ENCODE peak calls at places on chromosomes 4 and X, in five cellular contexts. One of them, this sample, is unnamed.

GRCh38 chrX:10048695-10049094 is 81.5 kb downstream of the CLDN34 start:
- DNase-seq in stomach: peak; percentile 26
- DNase-seq in HL-60: no peak
- DNase-seq in H1: no peak
- DNase-seq in GM23338: no peak
- DNase-seq in this sample: no peak

GRCh38 chr4:31111794-31112193 is 391.6 kb downstream of the PCDH7 start:
- DNase-seq in stomach: no peak
- DNase-seq in HL-60: no peak
- DNase-seq in H1: no peak
- DNase-seq in GM23338: no peak
- DNase-seq in this sample: no peak

GRCh38 chrX:74179071-74179470 is 124.9 kb upstream of the ZCCHC13 start:
- DNase-seq in stomach: no peak
- DNase-seq in HL-60: no peak
- DNase-seq in H1: no peak
- DNase-seq in GM23338: no peak
- DNase-seq in this sample: no peak

GRCh38 chr4:141248029-141248428 is 27.3 kb downstream of the ZNF330 start:
- DNase-seq in stomach: no peak
- DNase-seq in HL-60: peak; percentile 80
- DNase-seq in H1: no peak
- DNase-seq in GM23338: no peak
- DNase-seq in this sample: no peak

GRCh38 chr4:88002786-88003185 is 4.6 kb upstream of the PKD2 start:
- DNase-seq in stomach: no peak
- DNase-seq in HL-60: no peak
- DNase-seq in H1: no peak
- DNase-seq in GM23338: no peak
- DNase-seq in this sample: no peak

GRCh38 chr4:11719879-11720278 is 291.2 kb upstream of the HS3ST1 start:
- DNase-seq in stomach: peak; percentile 70
- DNase-seq in HL-60: no peak
- DNase-seq in H1: no peak
- DNase-seq in GM23338: no peak
- DNase-seq in this sample: no peak

GRCh38 chr4:24924309-24924781 is 11.5 kb upstream of the CCDC149 start:
- DNase-seq in stomach: no peak
- DNase-seq in HL-60: no peak
- DNase-seq in H1: no peak
- DNase-seq in GM23338: no peak
- DNase-seq in this sample: no peak

GRCh38 chr4:7110546-7110945 is 42.7 kb upstream of the GRPEL1 start:
- DNase-seq in stomach: no peak
- DNase-seq in HL-60: no peak
- DNase-seq in H1: no peak
- DNase-seq in GM23338: no peak
- DNase-seq in this sample: no peak

GRCh38 chr4:15707363-15707715 is 4.5 kb downstream of the BST1 start:
- DNase-seq in stomach: no peak
- DNase-seq in HL-60: no peak
- DNase-seq in H1: no peak
- DNase-seq in GM23338: no peak
- DNase-seq in this sample: no peak

GRCh38 chr4:81215219-81215892 is at the start of gene PRKG2:
- DNase-seq in stomach: no peak
- DNase-seq in HL-60: no peak
- DNase-seq in H1: no peak
- DNase-seq in GM23338: peak; percentile 52
- DNase-seq in this sample: no peak

GRCh38 chr4:65510976-65511375 is 159.3 kb downstream of the EPHA5 start:
- DNase-seq in stomach: no peak
- DNase-seq in HL-60: no peak
- DNase-seq in H1: no peak
- DNase-seq in GM23338: no peak
- DNase-seq in this sample: no peak

GRCh38 chr4:146643812-146644401 is 5.2 kb downstream of the POU4F2 start:
- DNase-seq in stomach: no peak
- DNase-seq in HL-60: no peak
- DNase-seq in H1: no peak
- DNase-seq in GM23338: peak; percentile 82
- DNase-seq in this sample: no peak

GRCh38 chrX:128436397-128437103 is 384.3 kb upstream of the ACTRT1 start:
- DNase-seq in stomach: no peak
- DNase-seq in HL-60: no peak
- DNase-seq in H1: no peak
- DNase-seq in GM23338: no peak
- DNase-seq in this sample: no peak

GRCh38 chr4:94649381-94650128 is 108.2 kb upstream of the BMPR1B start:
- DNase-seq in stomach: no peak
- DNase-seq in HL-60: no peak
- DNase-seq in H1: no peak
- DNase-seq in GM23338: no peak
- DNase-seq in this sample: no peak

GRCh38 chr4:24089831-24090531 is 200.1 kb upstream of the PPARGC1A start:
- DNase-seq in stomach: no peak
- DNase-seq in HL-60: no peak
- DNase-seq in H1: no peak
- DNase-seq in GM23338: no peak
- DNase-seq in this sample: no peak

GRCh38 chr4:77043507-77044131 is 32.2 kb downstream of the CCNI start:
- DNase-seq in stomach: no peak
- DNase-seq in HL-60: no peak
- DNase-seq in H1: no peak
- DNase-seq in GM23338: no peak
- DNase-seq in this sample: no peak

GRCh38 chr4:25913056-25913850 is 767 bp upstream of the SMIM20 start:
- DNase-seq in stomach: peak; percentile 31
- DNase-seq in HL-60: peak; percentile 25
- DNase-seq in H1: no peak
- DNase-seq in GM23338: peak; percentile 51
- DNase-seq in this sample: no peak

GRCh38 chr4:23934915-23935314 is 45.1 kb upstream of the PPARGC1A start:
- DNase-seq in stomach: peak; percentile 75
- DNase-seq in HL-60: peak; percentile 9
- DNase-seq in H1: no peak
- DNase-seq in GM23338: no peak
- DNase-seq in this sample: no peak

DNA sequence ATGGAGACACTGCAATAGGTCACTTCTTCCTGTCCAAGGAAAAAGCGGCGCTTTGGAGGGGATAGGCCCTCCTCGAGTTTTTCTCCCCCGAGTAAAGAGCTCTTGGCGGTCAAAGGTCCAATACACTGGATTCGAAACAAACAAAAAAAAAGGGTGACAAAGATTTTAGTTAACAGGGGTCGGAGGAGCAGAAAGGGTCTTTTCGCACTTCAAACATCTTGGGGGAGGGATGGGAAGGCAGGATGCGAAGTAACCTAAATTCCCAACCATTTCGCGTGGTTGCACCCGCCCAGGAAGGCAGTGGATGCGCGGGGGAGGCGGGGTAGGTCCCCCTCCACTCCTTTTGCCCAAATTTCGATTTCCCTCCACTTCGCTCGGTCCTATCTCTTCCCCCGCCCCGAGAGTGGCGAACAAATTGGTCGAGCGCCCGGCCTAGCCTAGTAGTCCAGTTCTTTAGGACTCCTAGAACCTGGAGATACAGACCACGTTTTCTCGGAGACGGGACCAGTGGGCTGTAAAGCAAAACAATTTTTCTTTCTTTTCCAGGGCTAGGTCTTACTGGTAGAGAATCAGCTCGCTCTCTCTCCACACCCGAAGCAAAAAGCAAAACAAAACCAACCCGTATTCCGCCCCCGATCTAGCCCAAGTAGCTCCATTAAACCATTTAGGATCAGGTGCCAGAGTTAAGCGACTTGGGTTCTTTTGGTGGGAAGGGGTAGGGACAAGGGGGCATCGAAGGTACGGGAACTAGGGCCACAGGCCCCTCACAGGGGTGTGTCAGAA is 2.0 kb upstream of the STAG2 start:
- DNase-seq in stomach: peak; percentile 49
- DNase-seq in HL-60: peak; percentile 10
- DNase-seq in H1: no peak
- DNase-seq in GM23338: peak; percentile 19
- DNase-seq in this sample: no peak
- TF ChIP-seq POLR2AphosphoS5 in stomach: no peak
- TF ChIP-seq POLR2AphosphoS5 in HL-60: no peak
- TF ChIP-seq POLR2AphosphoS5 in H1: peak; percentile 22
- TF ChIP-seq POLR2AphosphoS5 in GM23338: no peak
- TF ChIP-seq POLR2AphosphoS5 in this sample: no peak

DNA sequence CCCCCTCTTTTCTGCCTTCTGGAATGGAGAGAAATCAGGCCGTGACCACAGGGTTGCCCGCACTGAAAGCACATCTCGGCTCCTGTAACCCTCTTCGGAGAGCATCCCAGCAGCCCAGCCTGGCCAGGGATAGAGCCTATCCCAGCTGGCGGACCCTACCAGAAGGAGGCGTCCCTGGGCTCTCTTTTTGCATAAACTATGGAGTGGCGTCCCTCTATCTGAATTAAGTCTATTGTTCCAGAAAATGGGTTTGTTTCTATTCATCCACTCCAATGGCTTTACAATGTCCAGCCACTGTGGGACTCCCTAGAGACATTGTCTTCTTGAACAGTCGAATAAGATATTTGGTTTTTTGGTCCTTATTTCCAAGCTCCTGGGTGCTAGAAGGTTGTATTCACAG is 689 bp upstream of the NHSL2 start:
- DNase-seq in stomach: no peak
- DNase-seq in HL-60: no peak
- DNase-seq in H1: no peak
- DNase-seq in GM23338: peak; percentile 66
- DNase-seq in this sample: no peak
- H3K4me3 ChIP-seq in stomach: peak overlapping the region; percentile 52
- H3K4me3 ChIP-seq in HL-60: no peak overlapping the region
- H3K4me3 ChIP-seq in H1: peak overlapping the region; percentile 39
- H3K4me3 ChIP-seq in GM23338: peak overlapping the region; percentile 70
- H3K4me3 ChIP-seq in this sample: peak overlapping the region; percentile 41

DNA sequence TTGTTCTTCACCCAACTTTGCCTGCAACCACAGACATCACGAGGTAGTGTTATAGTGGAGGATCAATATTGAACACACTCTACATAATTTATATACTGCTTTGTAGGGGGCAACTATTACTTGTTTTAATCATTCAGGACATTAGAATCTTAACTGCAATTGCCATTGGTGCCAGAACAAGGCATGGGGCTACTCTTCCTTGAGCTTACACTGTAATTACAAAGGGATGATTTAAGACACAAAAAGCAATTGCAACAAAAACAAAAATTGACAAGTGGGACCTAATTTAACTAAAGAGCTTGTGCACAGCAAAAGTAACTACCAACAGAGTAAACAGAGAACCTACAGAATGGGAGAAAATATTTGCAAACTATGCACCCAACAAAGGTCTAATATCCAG is 24.0 kb upstream of the DDX53 start:
- DNase-seq in stomach: no peak
- DNase-seq in HL-60: no peak
- DNase-seq in H1: no peak
- DNase-seq in GM23338: no peak
- DNase-seq in this sample: no peak
- TF ChIP-seq POLR2AphosphoS5 in stomach: no peak
- TF ChIP-seq POLR2AphosphoS5 in HL-60: no peak
- TF ChIP-seq POLR2AphosphoS5 in H1: no peak
- TF ChIP-seq POLR2AphosphoS5 in GM23338: no peak
- TF ChIP-seq POLR2AphosphoS5 in this sample: no peak

GRCh38 chr4:128587382-128587781 is 222.1 kb upstream of the JADE1 start:
- DNase-seq in stomach: no peak
- DNase-seq in HL-60: no peak
- DNase-seq in H1: no peak
- DNase-seq in GM23338: no peak
- DNase-seq in this sample: no peak

GRCh38 chr4:128590773-128591172 is 218.7 kb upstream of the JADE1 start:
- DNase-seq in stomach: peak; percentile 73
- DNase-seq in HL-60: no peak
- DNase-seq in H1: no peak
- DNase-seq in GM23338: no peak
- DNase-seq in this sample: no peak

GRCh38 chr4:128589384-128589957 is 220.0 kb upstream of the JADE1 start:
- DNase-seq in stomach: no peak
- DNase-seq in HL-60: no peak
- DNase-seq in H1: no peak
- DNase-seq in GM23338: no peak
- DNase-seq in this sample: no peak

GRCh38 chr4:128590034-128590740 is 219.3 kb upstream of the JADE1 start:
- DNase-seq in stomach: no peak
- DNase-seq in HL-60: no peak
- DNase-seq in H1: no peak
- DNase-seq in GM23338: no peak
- DNase-seq in this sample: no peak

DNA sequence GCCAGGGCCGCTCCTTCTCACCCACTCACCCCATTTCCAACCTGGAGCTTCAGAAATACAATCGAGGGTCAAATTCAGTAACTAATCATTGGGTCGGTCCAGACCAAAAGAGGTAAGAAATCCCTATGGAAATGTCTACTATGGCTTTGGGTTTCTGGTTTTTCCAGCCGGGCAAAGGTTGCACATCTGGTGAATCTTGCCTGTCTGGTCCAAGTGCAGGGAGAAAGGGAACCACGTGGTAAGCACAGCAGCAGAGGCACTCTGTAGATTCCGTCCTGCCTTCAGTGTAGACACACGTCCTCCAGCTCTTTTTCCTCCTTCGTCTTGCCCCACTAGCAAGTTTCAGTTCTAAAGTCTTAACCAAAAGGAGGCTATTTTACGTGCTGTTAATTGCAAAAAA is 218.0 kb upstream of the JADE1 start:
- DNase-seq in stomach: no peak
- DNase-seq in HL-60: no peak
- DNase-seq in H1: no peak
- DNase-seq in GM23338: no peak
- DNase-seq in this sample: no peak
- H3K4me3 ChIP-seq in stomach: no peak overlapping the region
- H3K4me3 ChIP-seq in HL-60: no peak overlapping the region
- H3K4me3 ChIP-seq in H1: no peak overlapping the region
- H3K4me3 ChIP-seq in GM23338: no peak overlapping the region
- H3K4me3 ChIP-seq in this sample: no peak overlapping the region

GRCh38 chr4:154506253-154506652 is 14.7 kb upstream of the DCHS2 start:
- DNase-seq in stomach: no peak
- DNase-seq in HL-60: no peak
- DNase-seq in H1: no peak
- DNase-seq in GM23338: peak; percentile 73
- DNase-seq in this sample: no peak
- TF ChIP-seq POLR2AphosphoS5 in stomach: no peak
- TF ChIP-seq POLR2AphosphoS5 in HL-60: no peak
- TF ChIP-seq POLR2AphosphoS5 in H1: no peak
- TF ChIP-seq POLR2AphosphoS5 in GM23338: no peak
- TF ChIP-seq POLR2AphosphoS5 in this sample: no peak

GRCh38 chrX:153673398-153674218 is at the start of gene PNCK:
- DNase-seq in stomach: no peak
- DNase-seq in HL-60: no peak
- DNase-seq in H1: no peak
- DNase-seq in GM23338: peak; percentile 55
- DNase-seq in this sample: no peak
- H3K4me3 ChIP-seq in stomach: no peak within 1 kb of the TSS
- H3K4me3 ChIP-seq in HL-60: no peak within 1 kb of the TSS
- H3K4me3 ChIP-seq in H1: peak within 1 kb of the TSS; percentile 14
- H3K4me3 ChIP-seq in GM23338: peak within 1 kb of the TSS; percentile 36
- H3K4me3 ChIP-seq in this sample: no peak within 1 kb of the TSS

This sample was measured in vagina.